ENCODE peak calls at places on chromosomes 3 and 15, in six cellular contexts. One of them, this sample, is unnamed.

GRCh38 chr15:65791335-65792129 is 561 bp downstream of the DENND4A start:
- DNase-seq in nephron progenitor cell: peak
- DNase-seq in left lung: peak
- DNase-seq in OCI-LY7: peak
- DNase-seq in fibroblast of lung: peak
- DNase-seq in HL-60: peak
- DNase-seq in this sample: no peak

GRCh38 chr3:126121632-126122031 is 37.7 kb upstream of the SLC41A3 start:
- DNase-seq in nephron progenitor cell: no peak
- DNase-seq in HL-60: no peak
- DNase-seq in fibroblast of lung: no peak
- DNase-seq in left lung: no peak
- DNase-seq in OCI-LY7: no peak
- DNase-seq in this sample: no peak

GRCh38 chr3:118833075-118833474 is 201.6 kb downstream of the IGSF11 start:
- DNase-seq in nephron progenitor cell: no peak
- DNase-seq in left lung: no peak
- DNase-seq in HL-60: no peak
- DNase-seq in fibroblast of lung: peak
- DNase-seq in OCI-LY7: no peak
- DNase-seq in this sample: no peak

GRCh38 chr3:10299175-10299574 is 6.4 kb upstream of the GHRL start:
- DNase-seq in nephron progenitor cell: no peak
- DNase-seq in OCI-LY7: peak
- DNase-seq in HL-60: no peak
- DNase-seq in left lung: no peak
- DNase-seq in fibroblast of lung: no peak
- DNase-seq in this sample: no peak

GRCh38 chr3:129003578-129004112 is 2.5 kb downstream of the EFCC1 start:
- DNase-seq in OCI-LY7: no peak
- DNase-seq in left lung: no peak
- DNase-seq in HL-60: peak
- DNase-seq in fibroblast of lung: no peak
- DNase-seq in nephron progenitor cell: peak
- DNase-seq in this sample: peak

GRCh38 chr15:68154923-68155559 is 50.1 kb downstream of the CALML4 start:
- DNase-seq in HL-60: peak
- DNase-seq in left lung: no peak
- DNase-seq in fibroblast of lung: peak
- DNase-seq in nephron progenitor cell: peak
- DNase-seq in OCI-LY7: peak
- DNase-seq in this sample: no peak

GRCh38 chr3:179227349-179227748 is 23.6 kb downstream of the KCNMB3 start:
- DNase-seq in nephron progenitor cell: no peak
- DNase-seq in OCI-LY7: no peak
- DNase-seq in left lung: no peak
- DNase-seq in fibroblast of lung: no peak
- DNase-seq in HL-60: no peak
- DNase-seq in this sample: no peak

GRCh38 chr3:8507496-8507895 is 5.9 kb downstream of the LMCD1 start:
- DNase-seq in nephron progenitor cell: no peak
- DNase-seq in fibroblast of lung: no peak
- DNase-seq in OCI-LY7: peak
- DNase-seq in HL-60: no peak
- DNase-seq in left lung: no peak
- DNase-seq in this sample: no peak

GRCh38 chr15:60633426-60633968 is 154.6 kb upstream of the ICE2 start:
- DNase-seq in nephron progenitor cell: no peak
- DNase-seq in OCI-LY7: no peak
- DNase-seq in HL-60: no peak
- DNase-seq in left lung: no peak
- DNase-seq in fibroblast of lung: no peak
- DNase-seq in this sample: no peak

GRCh38 chr3:12229896-12230295 is 59.0 kb upstream of the PPARG start:
- DNase-seq in fibroblast of lung: no peak
- DNase-seq in nephron progenitor cell: no peak
- DNase-seq in OCI-LY7: no peak
- DNase-seq in left lung: peak
- DNase-seq in HL-60: no peak
- DNase-seq in this sample: no peak

GRCh38 chr3:65902304-65902793 is 136.4 kb downstream of the MAGI1 start:
- DNase-seq in nephron progenitor cell: peak
- DNase-seq in left lung: no peak
- DNase-seq in fibroblast of lung: no peak
- DNase-seq in HL-60: no peak
- DNase-seq in OCI-LY7: no peak
- DNase-seq in this sample: no peak

GRCh38 chr3:9231006-9231405 is 18.4 kb downstream of the SRGAP3 start:
- DNase-seq in nephron progenitor cell: no peak
- DNase-seq in left lung: no peak
- DNase-seq in fibroblast of lung: no peak
- DNase-seq in OCI-LY7: no peak
- DNase-seq in HL-60: no peak
- DNase-seq in this sample: no peak

GRCh38 chr3:153339065-153339464 is 177.0 kb downstream of the RAP2B start:
- DNase-seq in HL-60: no peak
- DNase-seq in nephron progenitor cell: no peak
- DNase-seq in left lung: no peak
- DNase-seq in OCI-LY7: no peak
- DNase-seq in fibroblast of lung: peak
- DNase-seq in this sample: no peak

GRCh38 chr15:43317566-43318184 is 12.7 kb downstream of the LCMT2 start:
- DNase-seq in fibroblast of lung: no peak
- DNase-seq in nephron progenitor cell: no peak
- DNase-seq in HL-60: no peak
- DNase-seq in left lung: no peak
- DNase-seq in OCI-LY7: no peak
- DNase-seq in this sample: no peak

GRCh38 chr3:118487734-118488133 is 546.9 kb downstream of the IGSF11 start:
- DNase-seq in OCI-LY7: no peak
- DNase-seq in left lung: no peak
- DNase-seq in nephron progenitor cell: no peak
- DNase-seq in HL-60: no peak
- DNase-seq in fibroblast of lung: no peak
- DNase-seq in this sample: no peak

GRCh38 chr15:51307811-51308210 is 30.6 kb downstream of the CYP19A1 start:
- DNase-seq in HL-60: no peak
- DNase-seq in fibroblast of lung: no peak
- DNase-seq in nephron progenitor cell: no peak
- DNase-seq in OCI-LY7: no peak
- DNase-seq in left lung: no peak
- DNase-seq in this sample: no peak

GRCh38 chr3:115085197-115085865 is 61.8 kb downstream of the ZBTB20 start:
- DNase-seq in HL-60: no peak
- DNase-seq in fibroblast of lung: no peak
- DNase-seq in nephron progenitor cell: no peak
- DNase-seq in left lung: no peak
- DNase-seq in OCI-LY7: no peak
- DNase-seq in this sample: no peak

GRCh38 chr3:114756506-114757279 is 390.4 kb downstream of the ZBTB20 start:
- DNase-seq in left lung: no peak
- DNase-seq in fibroblast of lung: peak
- DNase-seq in nephron progenitor cell: no peak
- DNase-seq in HL-60: no peak
- DNase-seq in OCI-LY7: no peak
- DNase-seq in this sample: no peak

GRCh38 chr3:142964150-142964498 is 650 bp upstream of the PAQR9 start:
- DNase-seq in HL-60: no peak
- DNase-seq in nephron progenitor cell: no peak
- DNase-seq in OCI-LY7: no peak
- DNase-seq in left lung: no peak
- DNase-seq in fibroblast of lung: no peak
- DNase-seq in this sample: no peak

GRCh38 chr3:192433704-192434103 is 293.6 kb downstream of the FGF12 start:
- DNase-seq in left lung: no peak
- DNase-seq in nephron progenitor cell: no peak
- DNase-seq in HL-60: no peak
- DNase-seq in fibroblast of lung: no peak
- DNase-seq in OCI-LY7: no peak
- DNase-seq in this sample: no peak

GRCh38 chr3:106345353-106346027 is 476.7 kb upstream of the CBLB start:
- DNase-seq in OCI-LY7: no peak
- DNase-seq in nephron progenitor cell: no peak
- DNase-seq in left lung: no peak
- DNase-seq in HL-60: peak
- DNase-seq in fibroblast of lung: peak
- DNase-seq in this sample: no peak

GRCh38 chr3:114878119-114878839 is 268.8 kb downstream of the ZBTB20 start:
- DNase-seq in left lung: no peak
- DNase-seq in nephron progenitor cell: no peak
- DNase-seq in fibroblast of lung: peak
- DNase-seq in HL-60: no peak
- DNase-seq in OCI-LY7: no peak
- DNase-seq in this sample: no peak

GRCh38 chr15:85453144-85453872 is 72.9 kb downstream of the AKAP13 start:
- DNase-seq in nephron progenitor cell: no peak
- DNase-seq in HL-60: no peak
- DNase-seq in fibroblast of lung: no peak
- DNase-seq in OCI-LY7: no peak
- DNase-seq in left lung: no peak
- DNase-seq in this sample: no peak

GRCh38 chr15:85455851-85456250 is 75.4 kb downstream of the AKAP13 start:
- DNase-seq in left lung: no peak
- DNase-seq in nephron progenitor cell: no peak
- DNase-seq in OCI-LY7: no peak
- DNase-seq in HL-60: no peak
- DNase-seq in fibroblast of lung: no peak
- DNase-seq in this sample: no peak

GRCh38 chr15:85452436-85452835 is 72.0 kb downstream of the AKAP13 start:
- DNase-seq in nephron progenitor cell: no peak
- DNase-seq in fibroblast of lung: no peak
- DNase-seq in left lung: no peak
- DNase-seq in OCI-LY7: peak
- DNase-seq in HL-60: no peak
- DNase-seq in this sample: no peak

GRCh38 chr15:85456798-85457197 is 76.4 kb downstream of the AKAP13 start:
- DNase-seq in nephron progenitor cell: no peak
- DNase-seq in fibroblast of lung: no peak
- DNase-seq in HL-60: no peak
- DNase-seq in left lung: no peak
- DNase-seq in OCI-LY7: no peak
- DNase-seq in this sample: no peak

DNA sequence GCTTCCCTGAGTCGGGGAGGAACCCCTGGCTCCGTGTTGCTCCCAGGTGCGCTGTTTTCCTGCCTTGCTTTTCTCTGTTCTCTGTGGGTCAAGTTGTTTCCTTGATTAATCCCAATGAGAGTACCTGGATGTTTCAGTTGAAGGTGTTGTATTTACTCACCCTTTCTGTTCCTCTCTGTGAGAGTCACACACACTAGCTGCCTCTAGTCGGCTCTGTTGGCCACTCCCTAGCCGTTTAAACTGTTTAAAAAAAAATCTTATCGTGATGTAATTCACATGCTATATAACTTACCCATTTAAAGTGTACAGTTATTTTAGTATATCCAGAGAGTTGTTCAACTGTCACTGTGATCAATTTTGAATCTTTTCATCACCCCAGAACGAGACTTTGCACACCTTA is 74.0 kb downstream of the AKAP13 start:
- DNase-seq in OCI-LY7: no peak
- DNase-seq in nephron progenitor cell: no peak
- DNase-seq in left lung: no peak
- DNase-seq in HL-60: no peak
- DNase-seq in fibroblast of lung: no peak
- DNase-seq in this sample: no peak
- TF ChIP-seq CTCF in OCI-LY7: no peak
- TF ChIP-seq CTCF in nephron progenitor cell: no peak
- TF ChIP-seq CTCF in left lung: no peak
- TF ChIP-seq CTCF in HL-60: no peak
- TF ChIP-seq CTCF in fibroblast of lung: no peak
- TF ChIP-seq CTCF in this sample: no peak

DNA sequence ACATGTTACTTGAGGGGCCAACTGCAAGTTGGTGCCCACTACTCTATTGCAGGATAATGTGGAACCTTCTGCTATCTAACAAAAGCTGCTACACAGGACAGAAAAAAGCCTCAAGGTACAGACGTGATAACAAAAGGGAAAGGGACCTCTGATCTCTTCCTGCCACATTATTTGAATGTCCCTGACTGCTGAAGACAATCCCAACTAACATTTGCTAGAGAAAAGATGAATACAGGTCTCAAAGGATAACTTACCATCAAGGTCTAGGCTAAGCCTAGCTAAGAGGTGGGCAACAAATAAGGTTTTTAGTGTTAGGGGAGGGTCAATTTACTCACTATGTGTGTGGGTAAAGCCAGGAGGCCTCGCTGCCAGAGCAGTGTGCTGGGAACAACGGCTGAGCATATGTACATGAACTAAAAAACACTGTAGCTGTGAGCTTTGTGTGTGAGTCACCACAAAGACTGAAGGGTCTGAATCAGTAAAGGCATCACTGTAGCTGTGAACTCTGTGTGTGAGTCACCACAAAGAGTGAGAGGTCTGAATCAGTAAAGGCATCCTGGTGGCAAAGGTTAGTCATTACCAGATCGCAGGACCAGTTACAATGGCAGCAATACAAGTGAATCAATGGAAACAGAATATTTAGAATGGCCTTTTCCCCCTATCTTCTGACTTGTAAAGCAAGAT is 111.7 kb downstream of the LMLN start:
- DNase-seq in HL-60: no peak
- DNase-seq in left lung: no peak
- DNase-seq in fibroblast of lung: peak
- DNase-seq in nephron progenitor cell: no peak
- DNase-seq in OCI-LY7: no peak
- DNase-seq in this sample: no peak
- TF ChIP-seq CTCF in HL-60: no peak
- TF ChIP-seq CTCF in left lung: no peak
- TF ChIP-seq CTCF in fibroblast of lung: no peak
- TF ChIP-seq CTCF in nephron progenitor cell: peak
- TF ChIP-seq CTCF in OCI-LY7: no peak
- TF ChIP-seq CTCF in this sample: no peak

DNA sequence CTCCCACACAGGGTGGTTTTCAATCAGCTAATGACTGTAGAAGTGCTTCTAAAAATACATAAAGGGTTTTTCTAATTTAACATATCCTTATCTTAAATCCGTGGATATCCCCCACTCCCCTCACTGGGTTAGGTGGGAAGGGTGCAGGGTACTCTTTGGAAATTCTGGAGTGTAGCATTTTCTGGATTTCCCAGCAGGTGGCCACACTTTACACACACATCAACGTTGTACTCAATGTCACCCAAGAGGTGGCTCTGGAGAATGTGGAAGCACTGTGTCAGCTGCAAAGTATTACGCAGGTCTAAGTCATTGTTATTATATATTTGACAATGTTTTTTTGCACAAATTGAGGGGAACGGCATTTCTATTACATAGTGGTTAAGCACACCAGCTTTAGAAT is 168.8 kb downstream of the CHDH start:
- DNase-seq in nephron progenitor cell: no peak
- DNase-seq in fibroblast of lung: no peak
- DNase-seq in left lung: no peak
- DNase-seq in OCI-LY7: peak
- DNase-seq in HL-60: peak
- DNase-seq in this sample: no peak
- TF ChIP-seq CTCF in nephron progenitor cell: peak
- TF ChIP-seq CTCF in fibroblast of lung: no peak
- TF ChIP-seq CTCF in left lung: peak
- TF ChIP-seq CTCF in OCI-LY7: peak
- TF ChIP-seq CTCF in HL-60: no peak
- TF ChIP-seq CTCF in this sample: no peak

GRCh38 chr3:139677341-139678155 is at the start of gene NMNAT3:
- DNase-seq in HL-60: peak
- DNase-seq in nephron progenitor cell: peak
- DNase-seq in fibroblast of lung: peak
- DNase-seq in left lung: peak
- DNase-seq in OCI-LY7: peak
- DNase-seq in this sample: peak
- TF ChIP-seq CTCF in HL-60: no peak
- TF ChIP-seq CTCF in nephron progenitor cell: no peak
- TF ChIP-seq CTCF in fibroblast of lung: no peak
- TF ChIP-seq CTCF in left lung: no peak
- TF ChIP-seq CTCF in OCI-LY7: no peak
- TF ChIP-seq CTCF in this sample: no peak

GRCh38 chr3:163916596-163917560 is 1161.4 kb downstream of the SI start:
- DNase-seq in left lung: no peak
- DNase-seq in fibroblast of lung: no peak
- DNase-seq in OCI-LY7: peak
- DNase-seq in nephron progenitor cell: no peak
- DNase-seq in HL-60: no peak
- DNase-seq in this sample: no peak
- TF ChIP-seq CTCF in left lung: no peak
- TF ChIP-seq CTCF in fibroblast of lung: no peak
- TF ChIP-seq CTCF in OCI-LY7: peak
- TF ChIP-seq CTCF in nephron progenitor cell: peak
- TF ChIP-seq CTCF in HL-60: no peak
- TF ChIP-seq CTCF in this sample: no peak